ENCODE peak calls at places on chromosomes 13 and 19, in five cellular contexts. B is cardiac muscle cell, M is lower lobe of right lung, K is BE2C, Z is adipocyte. U is an unnamed sample.

GRCh38 chr13:92346046-92346445 is 880.6 kb upstream of the GPC6 start:
- DNase-seq in B (peak; percentile 60), M (no peak), K (no peak), Z (no peak), U (no peak)

GRCh38 chr19:47414469-47414868 is 4.9 kb downstream of the MEIS3 start:
- DNase-seq in B (no peak), M (no peak), K (peak; percentile 76), Z (no peak), U (no peak)

GRCh38 chr13:99759163-99759552 is 212.4 kb downstream of the ZIC5 start:
- DNase-seq in B (no peak), M (no peak), K (no peak), Z (no peak), U (no peak)

GRCh38 chr13:71874490-71874889 is 7.5 kb upstream of the DACH1 start:
- DNase-seq in B (no peak), M (no peak), K (no peak), Z (no peak), U (no peak)

GRCh38 chr13:46996316-46996715 is 99.5 kb upstream of the HTR2A start:
- DNase-seq in B (no peak), M (no peak), K (no peak), Z (no peak), U (no peak)

GRCh38 chr19:4059931-4060620 is 6.6 kb downstream of the ZBTB7A start:
- DNase-seq in B (peak; percentile 57), M (peak; percentile 75), K (no peak), Z (no peak), U (peak; percentile 93)

GRCh38 chr13:30020726-30021312 is 170.4 kb upstream of the UBL3 start:
- DNase-seq in B (no peak), M (no peak), K (no peak), Z (peak; percentile 20), U (no peak)

GRCh38 chr13:103188688-103189326 is 122.6 kb upstream of the SLC10A2 start:
- DNase-seq in B (peak; percentile 61), M (no peak), K (no peak), Z (peak; percentile 70), U (no peak)

GRCh38 chr13:28679628-28680027 is 20.7 kb downstream of the POMP start:
- DNase-seq in B (peak; percentile 35), M (no peak), K (no peak), Z (peak; percentile 50), U (no peak)

GRCh38 chr13:74026753-74027152 is 107.5 kb downstream of the KLF12 start:
- DNase-seq in B (peak; percentile 4), M (no peak), K (no peak), Z (no peak), U (peak; percentile 80)

GRCh38 chr19:32945260-32945659 is 26.5 kb downstream of the CEP89 start:
- DNase-seq in B (no peak), M (no peak), K (no peak), Z (no peak), U (no peak)

GRCh38 chr13:99496322-99497142 is 4.7 kb upstream of the TM9SF2 start:
- DNase-seq in B (peak; percentile 20), M (peak; percentile 61), K (peak; percentile 54), Z (peak; percentile 40), U (peak; percentile 84)

GRCh38 chr19:34269968-34270621 is 15.7 kb downstream of the GARRE1 start:
- DNase-seq in B (peak; percentile 81), M (peak; percentile 77), K (no peak), Z (peak; percentile 58), U (peak; percentile 91)

GRCh38 chr13:112575680-112576079 is 12.3 kb downstream of the TUBGCP3 start:
- DNase-seq in B (no peak), M (no peak), K (no peak), Z (no peak), U (no peak)

GRCh38 chr13:61728468-61728867 is 312.8 kb upstream of the PCDH20 start:
- DNase-seq in B (peak; percentile 71), M (no peak), K (peak; percentile 32), Z (no peak), U (no peak)

GRCh38 chr13:75481176-75482069 is 546 bp downstream of the TBC1D4 start:
- DNase-seq in B (peak; percentile 33), M (peak; percentile 58), K (peak; percentile 66), Z (peak; percentile 63), U (peak; percentile 87)

GRCh38 chr19:7492142-7493055 is 3.6 kb upstream of the PEX11G start:
- DNase-seq in B (peak; percentile 78), M (no peak), K (no peak), Z (peak; percentile 57), U (no peak)

GRCh38 chr19:50557009-50557613 is 11.1 kb downstream of the LRRC4B start:
- DNase-seq in B (no peak), M (no peak), K (no peak), Z (no peak), U (no peak)

GRCh38 chr19:2089001-2089711 is 7.0 kb downstream of the MOB3A start:
- DNase-seq in B (no peak), M (no peak), K (peak; percentile 54), Z (no peak), U (no peak)

GRCh38 chr19:38778733-38779132 is 5.4 kb upstream of the LGALS7 start:
- DNase-seq in B (no peak), M (no peak), K (no peak), Z (no peak), U (peak; percentile 88)

GRCh38 chr13:91346848-91347211 is 657 bp upstream of the MIR17HG start:
- DNase-seq in B (peak; percentile 10), M (no peak), K (no peak), Z (peak; percentile 31), U (peak; percentile 73)

GRCh38 chr13:87129602-87130300 is 541.4 kb upstream of the SLITRK5 start:
- DNase-seq in B (peak; percentile 13), M (no peak), K (no peak), Z (no peak), U (no peak)

GRCh38 chr13:114122591-114123211 is 9.7 kb downstream of the RASA3 start:
- DNase-seq in B (no peak), M (peak; percentile 44), K (no peak), Z (no peak), U (no peak)

GRCh38 chr13:86002921-86003488 is 203.8 kb upstream of the SLITRK6 start:
- DNase-seq in B (no peak), M (no peak), K (no peak), Z (no peak), U (no peak)

GRCh38 chr13:110233682-110234280 is 73.2 kb downstream of the COL4A1 start:
- DNase-seq in B (no peak), M (no peak), K (no peak), Z (no peak), U (no peak)

GRCh38 chr19:2478756-2479555 is 3.0 kb downstream of the GADD45B start:
- DNase-seq in B (peak; percentile 89), M (peak; percentile 88), K (no peak), Z (peak; percentile 84), U (peak; percentile 95)

GRCh38 chr19:49830766-49831165 is 12.7 kb downstream of the MED25 start:
- DNase-seq in B (no peak), M (no peak), K (no peak), Z (no peak), U (no peak)

GRCh38 chr19:52923782-52924593 is 760 bp upstream of the ZNF888 start:
- DNase-seq in B (peak; percentile 42), M (peak; percentile 88), K (no peak), Z (peak; percentile 21), U (peak; percentile 78)

GRCh38 chr19:12952488-12953455 is 4.3 kb downstream of the GADD45GIP1 start:
- DNase-seq in B (peak; percentile 77), M (no peak), K (peak; percentile 75), Z (peak; percentile 74), U (no peak)

GRCh38 chr19:44254496-44254895 is 5.2 kb upstream of the ZNF233 start:
- DNase-seq in B (no peak), M (no peak), K (no peak), Z (no peak), U (no peak)
- H3K9me3 ChIP-seq in B (no peaks in the 10 kb centered on the region), M (peaks cover 97% of the 10 kb centered on the region), K (no peaks in the 10 kb centered on the region), Z (peaks cover 77% of the 10 kb centered on the region), U (peaks cover 92% of the 10 kb centered on the region)

GRCh38 chr19:41226053-41226873 is 7.2 kb downstream of the AXL start:
- DNase-seq in B (peak; percentile 93), M (peak; percentile 72), K (peak; percentile 57), Z (peak; percentile 91), U (no peak)
- H3K4me3 ChIP-seq in B (peak overlapping the region; percentile 20), M (peak overlapping the region; percentile 59), K (peak overlapping the region; percentile 62), Z (peak overlapping the region; percentile 75), U (peak overlapping the region; percentile 36)

GRCh38 chr19:56808717-56809392 is 31.7 kb downstream of the PEG3 start:
- DNase-seq in B (no peak), M (no peak), K (no peak), Z (no peak), U (no peak)
- H3K9me3 ChIP-seq in B (peaks cover 3% of the 10 kb centered on the region), M (peaks cover 16% of the 10 kb centered on the region), K (no peaks in the 10 kb centered on the region), Z (peaks cover 36% of the 10 kb centered on the region), U (peaks cover 24% of the 10 kb centered on the region)

GRCh38 chr13:33284916-33285315 is 639 bp downstream of the STARD13 start:
- DNase-seq in B (peak; percentile 39), M (no peak), K (no peak), Z (peak; percentile 68), U (no peak)
- H3K4me3 ChIP-seq in B (peak overlapping the region; percentile 49), M (peak overlapping the region; percentile 57), K (peak overlapping the region; percentile 75), Z (peak overlapping the region; percentile 99), U (peak overlapping the region; percentile 52)

GRCh38 chr13:48068036-48068435 is 26.9 kb downstream of the MED4 start:
- DNase-seq in B (no peak), M (no peak), K (no peak), Z (no peak), U (no peak)
- H3K9me3 ChIP-seq in B (peaks cover 6% of the 10 kb centered on the region), M (peaks cover 29% of the 10 kb centered on the region), K (peaks cover 3% of the 10 kb centered on the region), Z (peaks cover 53% of the 10 kb centered on the region), U (peaks cover 45% of the 10 kb centered on the region)

GRCh38 chr19:18282788-18283141 is 1.3 kb upstream of the JUND start:
- DNase-seq in B (no peak), M (no peak), K (no peak), Z (no peak), U (no peak)

GRCh38 chr19:18282021-18282787 is 782 bp upstream of the JUND start:
- DNase-seq in B (no peak), M (no peak), K (no peak), Z (no peak), U (peak; percentile 88)

GRCh38 chr19:18283338-18283737 is 1.9 kb upstream of the JUND start:
- DNase-seq in B (no peak), M (no peak), K (no peak), Z (no peak), U (no peak)

GRCh38 chr19:18286973-18287635 is 5.7 kb upstream of the JUND start:
- DNase-seq in B (no peak), M (no peak), K (no peak), Z (no peak), U (no peak)

DNA sequence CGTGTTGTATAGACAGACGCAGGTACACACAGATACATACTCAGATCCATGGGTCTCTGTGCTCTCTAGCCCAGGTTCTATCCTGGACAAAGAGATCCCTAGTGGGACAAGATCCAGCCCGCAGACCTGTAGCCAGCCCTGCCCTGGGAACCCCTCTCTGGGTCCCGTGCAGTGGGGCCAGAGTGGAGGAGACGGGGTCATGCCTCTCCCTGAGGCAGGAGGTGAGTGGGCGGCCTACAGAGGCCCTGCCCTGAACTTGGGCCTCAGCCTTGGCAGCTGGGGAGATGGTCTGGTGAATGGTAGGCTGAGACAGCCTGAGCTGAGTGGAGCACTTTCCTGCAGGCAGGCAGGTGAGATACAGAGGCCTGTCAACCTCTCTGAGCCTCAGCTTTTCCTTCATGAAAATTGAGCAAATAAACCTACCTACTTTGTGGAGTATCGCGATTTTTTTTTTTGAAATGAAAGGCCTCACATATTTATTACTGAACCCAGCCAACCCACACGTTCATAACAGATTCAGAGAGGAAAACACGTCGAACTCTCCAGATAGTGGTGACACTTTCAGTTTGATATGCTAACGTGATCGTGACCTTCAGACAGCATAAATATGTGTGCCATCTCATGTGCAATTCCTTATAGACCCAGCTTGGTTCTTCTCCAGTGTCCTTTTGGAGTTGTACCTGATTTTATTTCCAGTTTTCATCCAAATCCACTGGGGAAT is 3.4 kb upstream of the JUND start:
- DNase-seq in B (no peak), M (no peak), K (no peak), Z (no peak), U (peak; percentile 79)
- H3K4me3 ChIP-seq in B (no peak overlapping the region), M (no peak overlapping the region), K (no peak overlapping the region), Z (no peak overlapping the region), U (no peak overlapping the region)

U was measured in spleen.